ENCODE peak calls at places on chromosomes 5 and 9, in seven cellular contexts. Y is fibroblast of lung, C is cardiac fibroblast, K is psoas muscle, S is fibroblast of the aortic adventitia, E is cardiac muscle cell, D is AG09319. V is an unnamed sample.

GRCh38 chr5:92886751-92887150 is 694.3 kb downstream of the NR2F1-AS1 start:
- DNase-seq in C (no peak), E (no peak), K (no peak), Y (no peak), D (no peak), S (no peak), V (no peak)

GRCh38 chr9:133474215-133474614 is 4.7 kb downstream of the SLC2A6 start:
- DNase-seq in K (no peak), D (no peak), S (no peak), Y (no peak), C (no peak), E (no peak), V (no peak)

GRCh38 chr9:117887383-117887782 is 183.2 kb downstream of the TLR4 start:
- DNase-seq in K (no peak), C (no peak), Y (peak), S (no peak), D (no peak), E (no peak), V (no peak)

GRCh38 chr9:133928248-133928764 is 63.8 kb downstream of the VAV2 start:
- DNase-seq in S (no peak), K (no peak), C (no peak), E (no peak), D (no peak), Y (peak), V (peak)

GRCh38 chr5:153276151-153276550 is 214.3 kb upstream of the GRIA1 start:
- DNase-seq in K (no peak), C (peak), Y (peak), E (peak), D (no peak), S (peak), V (no peak)

GRCh38 chr5:39656600-39656999 is 231.8 kb upstream of the DAB2 start:
- DNase-seq in S (no peak), C (no peak), Y (no peak), D (no peak), E (no peak), K (no peak), V (no peak)

GRCh38 chr5:173833200-173833599 is 54.9 kb upstream of the CPEB4 start:
- DNase-seq in K (no peak), S (peak), D (no peak), Y (peak), E (peak), C (peak), V (no peak)

GRCh38 chr9:90966475-90967150 is 165.0 kb downstream of the SYK start:
- DNase-seq in K (no peak), C (no peak), S (peak), D (no peak), E (peak), Y (peak), V (no peak)

GRCh38 chr9:27572918-27573698 is at the start of gene C9orf72:
- DNase-seq in C (no peak), D (no peak), Y (peak), S (no peak), E (no peak), K (peak), V (peak)

GRCh38 chr5:61304611-61305369 is 27.3 kb upstream of the ZSWIM6 start:
- DNase-seq in C (peak), E (peak), K (no peak), Y (peak), D (peak), S (peak), V (peak)

GRCh38 chr5:172855597-172856292 is 21.7 kb downstream of the ERGIC1 start:
- DNase-seq in Y (peak), C (peak), S (peak), K (peak), E (no peak), D (no peak), V (peak)

GRCh38 chr5:131270809-131271208 is 7.0 kb downstream of the CDC42SE2 start:
- DNase-seq in S (peak), D (no peak), C (no peak), E (no peak), Y (peak), K (no peak), V (no peak)

GRCh38 chr5:139394654-139395566 is at the start of gene PROB1:
- DNase-seq in E (peak), Y (no peak), D (no peak), K (peak), C (no peak), S (no peak), V (no peak)

GRCh38 chr5:108341866-108342265 is 40.0 kb downstream of the FBXL17 start:
- DNase-seq in S (no peak), D (no peak), K (no peak), E (no peak), C (no peak), Y (no peak), V (no peak)

GRCh38 chr5:108340131-108340530 is 41.8 kb downstream of the FBXL17 start:
- DNase-seq in C (no peak), Y (no peak), K (no peak), S (no peak), E (no peak), D (no peak), V (no peak)

GRCh38 chr5:108344103-108344822 is 37.6 kb downstream of the FBXL17 start:
- DNase-seq in K (no peak), E (no peak), S (no peak), Y (no peak), C (no peak), D (no peak), V (no peak)

DNA sequence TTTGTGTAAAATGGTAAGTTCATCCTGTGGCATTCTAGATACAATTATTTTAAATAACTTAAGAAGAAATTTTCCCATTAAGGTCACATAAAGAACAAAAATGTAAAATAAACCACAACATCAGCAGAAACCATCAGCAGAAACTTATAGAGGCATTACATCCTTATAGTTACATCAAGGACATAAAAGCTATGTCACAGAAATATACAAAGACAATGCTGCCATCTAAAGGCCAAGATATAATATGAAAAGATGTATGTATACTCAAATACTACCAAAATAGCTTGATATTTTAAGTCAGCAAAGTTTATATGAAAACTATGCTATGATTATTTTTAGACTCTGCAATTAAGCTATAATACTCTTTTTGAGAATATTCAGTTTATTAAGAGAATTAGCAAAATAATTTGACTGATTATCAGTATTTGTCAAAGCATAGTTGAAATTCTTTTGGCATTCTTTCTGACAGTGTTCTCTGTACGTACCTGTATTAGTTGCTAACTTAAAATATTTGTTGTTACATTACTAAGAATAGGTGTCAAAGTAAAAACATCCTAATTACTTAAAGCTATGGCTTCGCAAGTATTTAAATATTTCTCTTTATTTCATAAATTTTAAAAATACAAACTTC is 36.2 kb downstream of the FBXL17 start:
- DNase-seq in E (peak), S (peak), C (peak), K (no peak), D (no peak), Y (peak), V (no peak)
- TF ChIP-seq CTCF in E (no peak), S (peak), C (peak), K (peak), D (peak), Y (no peak), V (no peak)

GRCh38 chr9:120842685-120843485 is at the start of gene PSMD5:
- DNase-seq in Y (peak), S (peak), K (peak), C (peak), E (peak), D (peak), V (peak)
- TF ChIP-seq CTCF in Y (no peak), S (no peak), K (no peak), C (no peak), E (no peak), D (no peak), V (no peak)

DNA sequence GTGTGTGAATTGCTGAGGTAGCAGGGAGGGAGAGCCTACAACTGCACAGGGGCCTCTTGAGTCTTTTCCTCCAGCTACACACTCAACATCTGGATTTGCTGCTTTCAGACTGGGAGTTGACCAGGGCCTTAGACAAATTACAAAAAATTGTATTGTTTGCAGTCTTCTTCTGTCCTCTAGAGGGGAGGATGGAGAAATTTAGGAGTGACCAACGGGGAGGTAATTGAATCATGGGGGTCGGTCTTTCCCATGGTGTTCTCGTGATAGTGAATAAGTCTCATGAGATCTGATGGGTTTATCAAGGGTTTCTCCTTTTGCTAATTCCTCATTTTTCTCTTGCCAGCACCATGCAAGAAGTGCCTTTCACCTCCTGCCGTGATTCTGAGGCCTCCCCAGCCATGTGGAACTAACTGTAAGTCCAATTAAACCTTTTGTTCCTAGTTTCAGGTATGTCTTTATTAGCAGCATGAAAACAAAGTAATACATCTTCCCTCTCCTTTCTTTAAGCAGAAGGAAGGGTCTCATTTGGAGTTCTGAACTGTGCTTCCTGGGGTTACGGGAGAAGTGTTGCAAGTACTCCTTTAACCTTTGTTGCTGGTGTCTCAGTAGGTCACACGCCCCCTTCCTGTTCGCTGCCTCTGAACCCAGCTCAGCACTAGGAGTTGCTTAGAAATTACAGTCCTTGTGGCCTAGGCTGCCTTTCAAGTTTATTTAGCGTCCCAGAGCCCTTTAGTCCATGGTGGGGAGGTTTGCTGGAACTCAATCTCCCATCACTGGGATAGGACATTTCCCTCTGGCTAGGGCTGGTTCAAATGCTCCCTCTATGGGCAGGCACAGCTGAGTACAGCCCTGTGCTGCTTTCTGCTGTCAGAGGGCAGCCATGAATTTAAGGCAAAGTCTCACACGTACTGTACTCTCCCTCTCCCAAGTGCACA is 4.4 kb downstream of the IFNA8 start:
- DNase-seq in S (no peak), Y (no peak), K (no peak), C (no peak), D (no peak), E (no peak), V (no peak)
- TF ChIP-seq CTCF in S (peak), Y (peak), K (no peak), C (peak), D (peak), E (peak), V (no peak)

GRCh38 chr5:29016067-29016466 is 1977.7 kb upstream of the CDH9 start:
- DNase-seq in C (no peak), K (no peak), D (no peak), Y (no peak), E (no peak), S (no peak), V (no peak)
- TF ChIP-seq CTCF in C (no peak), K (no peak), D (no peak), Y (no peak), E (no peak), S (no peak), V (no peak)

GRCh38 chr9:137045294-137046093 is 483 bp downstream of the NPDC1 start:
- DNase-seq in Y (peak), D (no peak), K (no peak), E (peak), C (peak), S (peak), V (no peak)

GRCh38 chr9:137048655-137049543 is 2.9 kb upstream of the NPDC1 start:
- DNase-seq in D (no peak), S (no peak), K (no peak), E (no peak), C (no peak), Y (no peak), V (no peak)

GRCh38 chr9:137044502-137045177 is 1.3 kb downstream of the NPDC1 start:
- DNase-seq in K (no peak), E (no peak), Y (no peak), C (no peak), D (no peak), S (no peak), V (no peak)

GRCh38 chr9:137044042-137044441 is 1.9 kb downstream of the NPDC1 start:
- DNase-seq in E (no peak), Y (no peak), C (no peak), K (no peak), D (no peak), S (no peak), V (no peak)

GRCh38 chr9:137046094-137046787 is at the start of gene NPDC1:
- DNase-seq in C (peak), K (peak), E (peak), D (no peak), Y (peak), S (peak), V (peak)
- TF ChIP-seq CTCF in C (peak), K (peak), E (peak), D (peak), Y (peak), S (peak), V (peak)

GRCh38 chr9:130054820-130055219 is 1.1 kb downstream of the GPR107 start:
- DNase-seq in E (no peak), D (no peak), S (no peak), K (no peak), C (no peak), Y (no peak), V (no peak)
- TF ChIP-seq CTCF in E (no peak), D (no peak), S (no peak), K (no peak), C (no peak), Y (no peak), V (no peak)

DNA sequence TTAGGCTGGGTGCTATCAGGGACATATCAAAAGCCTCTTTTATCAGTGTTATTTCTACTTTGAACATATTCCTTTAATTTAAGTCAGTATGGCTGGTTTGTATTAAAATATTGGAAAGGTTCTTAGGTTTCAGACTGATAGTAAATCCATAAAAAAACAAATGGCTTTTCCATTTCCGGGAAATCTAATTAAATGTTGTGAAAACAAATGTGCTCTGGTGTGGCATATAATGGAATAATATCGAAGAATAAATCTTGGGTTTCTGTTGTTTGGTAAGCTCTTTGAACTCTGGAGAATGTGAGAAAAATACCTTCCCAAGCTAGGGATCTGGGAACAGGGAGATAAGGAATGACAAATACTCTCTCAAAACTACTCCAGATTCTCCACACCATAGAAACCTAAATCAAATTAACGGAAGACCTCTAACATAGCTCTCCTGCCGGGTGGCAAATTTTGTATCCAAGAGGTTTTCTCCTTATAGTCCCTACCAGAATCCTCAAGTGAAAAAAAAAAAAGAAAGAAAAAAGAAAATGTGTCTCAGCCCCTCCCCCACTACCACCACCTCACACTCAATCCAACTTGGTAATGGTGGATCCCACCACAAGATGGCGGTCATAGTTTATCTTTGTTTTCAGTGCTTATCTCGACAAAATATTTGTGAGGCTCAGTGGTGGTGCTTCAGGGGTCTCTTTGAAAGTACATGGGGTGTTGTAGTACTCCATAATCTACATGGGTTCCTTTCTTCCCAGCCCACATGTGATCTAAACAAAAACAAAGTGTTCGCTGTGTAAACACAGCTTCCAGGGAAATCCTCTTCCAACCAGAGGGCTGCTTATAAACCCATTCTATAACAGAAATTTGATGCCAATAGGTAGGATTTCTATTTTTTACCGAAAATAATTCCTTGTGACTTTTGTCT is 54.6 kb upstream of the FST start:
- DNase-seq in D (no peak), Y (peak), K (no peak), E (peak), C (peak), S (peak), V (no peak)
- TF ChIP-seq CTCF in D (no peak), Y (peak), K (peak), E (peak), C (no peak), S (peak), V (peak)

DNA sequence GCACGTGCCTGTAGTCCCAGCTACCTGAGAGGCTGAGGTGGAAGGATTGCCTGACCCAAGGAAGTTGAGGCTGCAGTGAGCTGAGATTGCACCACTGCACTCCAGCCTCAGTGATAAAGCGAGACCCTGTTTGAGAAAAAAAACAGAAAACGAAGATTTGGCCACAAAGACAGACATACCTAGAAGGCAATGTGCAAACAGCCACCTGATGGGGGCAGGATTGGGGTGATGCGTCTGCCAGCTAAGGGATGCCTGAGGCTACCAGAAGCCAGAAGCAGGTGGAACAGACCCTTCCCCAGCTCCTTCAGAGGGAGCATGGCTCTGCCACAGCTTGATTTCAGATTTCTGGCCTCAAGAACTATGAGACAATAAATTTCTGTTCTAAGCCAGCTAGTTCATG is 2.9 kb downstream of the HIGD2A start:
- DNase-seq in Y (no peak), K (no peak), C (no peak), S (no peak), E (no peak), D (no peak), V (no peak)
- TF ChIP-seq CTCF in Y (no peak), K (no peak), C (no peak), S (no peak), E (no peak), D (no peak), V (no peak)

GRCh38 chr9:92141144-92142129 is 26.2 kb upstream of the SPTLC1 start:
- DNase-seq in S (peak), D (no peak), C (peak), Y (peak), K (peak), E (peak), V (no peak)

GRCh38 chr9:92140754-92141143 is 25.5 kb upstream of the SPTLC1 start:
- DNase-seq in D (no peak), E (no peak), C (no peak), S (no peak), Y (no peak), K (no peak), V (no peak)

GRCh38 chr9:92138157-92138959 is 23.1 kb upstream of the SPTLC1 start:
- DNase-seq in E (peak), D (no peak), C (peak), S (peak), Y (peak), K (peak), V (peak)

GRCh38 chr9:92142329-92142728 is 27.1 kb upstream of the SPTLC1 start:
- DNase-seq in K (no peak), C (no peak), D (no peak), Y (no peak), S (no peak), E (no peak), V (no peak)

DNA sequence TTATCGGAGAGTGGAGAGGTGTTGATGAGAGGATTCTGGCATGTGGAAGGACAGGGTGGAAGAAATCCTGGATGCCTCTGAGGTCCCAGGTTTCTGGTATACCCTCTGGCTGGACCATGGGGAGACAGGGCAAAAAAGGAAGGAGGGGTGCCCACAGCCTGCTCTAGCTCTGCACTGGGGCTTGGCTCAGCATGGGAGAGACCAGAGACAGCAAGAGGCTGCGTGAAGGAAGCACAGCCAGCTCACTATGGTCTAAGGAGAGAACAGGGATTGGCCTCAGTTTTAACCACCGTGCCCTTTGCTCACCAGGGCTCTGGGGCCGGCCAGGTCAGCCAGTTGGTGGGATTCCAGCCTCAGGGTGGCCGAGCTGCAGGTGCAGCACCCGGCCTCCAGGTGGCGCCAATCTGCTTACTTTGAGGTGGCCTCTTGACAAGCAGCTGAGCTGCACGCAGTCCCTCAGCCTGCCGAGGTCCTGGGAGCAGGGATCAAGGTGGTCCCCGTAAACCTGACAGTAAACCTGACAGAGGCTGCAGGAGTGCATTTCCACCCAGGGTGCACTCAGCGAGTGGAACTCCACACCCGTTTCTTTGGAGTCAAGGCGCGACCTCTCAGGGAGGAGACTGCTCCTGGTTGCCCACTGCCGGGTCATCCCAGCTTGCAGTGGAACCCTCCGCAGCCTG is 25.0 kb upstream of the SPTLC1 start:
- DNase-seq in C (peak), D (no peak), Y (peak), E (peak), S (peak), K (peak), V (peak)
- TF ChIP-seq CTCF in C (peak), D (peak), Y (peak), E (peak), S (peak), K (peak), V (peak)